ENCODE peak calls at places on chromosomes 11 and 22, in nine cellular contexts. B, J, C, T, E, H, S, X and U are unnamed samples.

GRCh38 chr11:12276356-12276755 is 101.0 kb upstream of the PARVA start:
- DNase-seq in H (no peak), S (no peak), E (no peak), T (no peak), J (no peak), B (no peak), X (peak; percentile 18), C (no peak), U (no peak)

GRCh38 chr11:624705-625635 is at the start of gene CDHR5:
- DNase-seq in X (peak; percentile 87), J (no peak), H (no peak), E (no peak), B (no peak), C (no peak), T (no peak), S (no peak), U (no peak)

GRCh38 chr11:64892411-64892831 is 14.0 kb upstream of the EHD1 start:
- DNase-seq in T (no peak), X (no peak), H (no peak), S (no peak), J (no peak), E (no peak), C (no peak), B (no peak), U (no peak)

GRCh38 chr11:5449432-5449831 is 309 bp downstream of the OR51I2 start:
- DNase-seq in C (no peak), B (no peak), X (no peak), S (no peak), H (no peak), J (no peak), E (no peak), T (no peak), U (no peak)

GRCh38 chr11:13073119-13073981 is 64.2 kb downstream of the RASSF10 start:
- DNase-seq in X (no peak), S (no peak), C (peak; percentile 88), E (no peak), B (no peak), J (no peak), T (no peak), H (peak; percentile 79), U (no peak)

GRCh38 chr11:27870985-27871485 is 170.8 kb upstream of the BDNF start:
- DNase-seq in B (no peak), T (no peak), J (no peak), S (no peak), E (no peak), X (no peak), C (no peak), H (no peak), U (no peak)

GRCh38 chr11:84993386-84993785 is 633.8 kb downstream of the DLG2 start:
- DNase-seq in B (no peak), T (no peak), E (no peak), S (peak; percentile 18), C (no peak), J (no peak), H (no peak), X (no peak), U (no peak)

GRCh38 chr11:12413141-12414055 is 36.0 kb downstream of the PARVA start:
- DNase-seq in S (no peak), E (no peak), J (no peak), C (no peak), B (no peak), X (no peak), H (peak; percentile 54), T (no peak), U (no peak)

GRCh38 chr22:43743131-43743530 is 69.0 kb downstream of the EFCAB6 start:
- DNase-seq in S (peak; percentile 32), B (no peak), T (no peak), H (no peak), E (no peak), C (no peak), J (peak; percentile 59), X (no peak), U (no peak)

GRCh38 chr22:23383491-23384450 is 196.3 kb downstream of the IGLL1 start:
- DNase-seq in B (no peak), S (no peak), C (no peak), H (no peak), X (no peak), E (no peak), T (no peak), J (peak; percentile 43), U (no peak)

GRCh38 chr11:71342951-71343827 is 90.8 kb upstream of the SHANK2 start:
- DNase-seq in S (peak; percentile 23), T (no peak), J (peak; percentile 59), E (no peak), X (peak; percentile 54), B (peak; percentile 23), C (peak; percentile 82), H (peak; percentile 15), U (peak; percentile 50)

GRCh38 chr11:38330578-38330977 is 1732.5 kb upstream of the RAG2 start:
- DNase-seq in B (no peak), S (no peak), J (no peak), C (no peak), T (no peak), E (no peak), H (no peak), X (no peak), U (no peak)

GRCh38 chr11:114618139-114618538 is 22.6 kb upstream of the NXPE4 start:
- DNase-seq in X (no peak), S (no peak), H (no peak), T (no peak), C (no peak), E (no peak), J (no peak), B (no peak), U (no peak)
- H3K9me3 ChIP-seq in X (no peaks in the 10 kb centered on the region), S (peaks cover 99% of the 10 kb centered on the region), H (no peaks in the 10 kb centered on the region), T (peaks cover 3% of the 10 kb centered on the region), C (no peaks in the 10 kb centered on the region), E (no peaks in the 10 kb centered on the region), J (peaks cover 13% of the 10 kb centered on the region), B (peaks cover 73% of the 10 kb centered on the region), U (no peaks in the 10 kb centered on the region)

GRCh38 chr11:68379216-68379615 is 66.8 kb downstream of the LRP5 start:
- DNase-seq in S (no peak), J (no peak), C (no peak), H (no peak), E (no peak), X (no peak), B (no peak), T (no peak), U (no peak)

GRCh38 chr11:68383976-68384501 is 71.6 kb downstream of the LRP5 start:
- DNase-seq in X (peak; percentile 84), S (peak; percentile 52), B (peak; percentile 67), H (peak; percentile 40), J (peak; percentile 53), C (peak; percentile 62), T (peak; percentile 32), E (peak; percentile 12), U (no peak)

GRCh38 chr11:68381716-68382115 is 69.3 kb downstream of the LRP5 start:
- DNase-seq in C (no peak), H (no peak), X (no peak), T (no peak), B (no peak), J (no peak), E (no peak), S (no peak), U (no peak)

GRCh38 chr11:68382358-68382998 is 70.1 kb downstream of the LRP5 start:
- DNase-seq in T (no peak), B (no peak), J (no peak), S (no peak), C (no peak), X (no peak), E (no peak), H (no peak), U (no peak)

DNA sequence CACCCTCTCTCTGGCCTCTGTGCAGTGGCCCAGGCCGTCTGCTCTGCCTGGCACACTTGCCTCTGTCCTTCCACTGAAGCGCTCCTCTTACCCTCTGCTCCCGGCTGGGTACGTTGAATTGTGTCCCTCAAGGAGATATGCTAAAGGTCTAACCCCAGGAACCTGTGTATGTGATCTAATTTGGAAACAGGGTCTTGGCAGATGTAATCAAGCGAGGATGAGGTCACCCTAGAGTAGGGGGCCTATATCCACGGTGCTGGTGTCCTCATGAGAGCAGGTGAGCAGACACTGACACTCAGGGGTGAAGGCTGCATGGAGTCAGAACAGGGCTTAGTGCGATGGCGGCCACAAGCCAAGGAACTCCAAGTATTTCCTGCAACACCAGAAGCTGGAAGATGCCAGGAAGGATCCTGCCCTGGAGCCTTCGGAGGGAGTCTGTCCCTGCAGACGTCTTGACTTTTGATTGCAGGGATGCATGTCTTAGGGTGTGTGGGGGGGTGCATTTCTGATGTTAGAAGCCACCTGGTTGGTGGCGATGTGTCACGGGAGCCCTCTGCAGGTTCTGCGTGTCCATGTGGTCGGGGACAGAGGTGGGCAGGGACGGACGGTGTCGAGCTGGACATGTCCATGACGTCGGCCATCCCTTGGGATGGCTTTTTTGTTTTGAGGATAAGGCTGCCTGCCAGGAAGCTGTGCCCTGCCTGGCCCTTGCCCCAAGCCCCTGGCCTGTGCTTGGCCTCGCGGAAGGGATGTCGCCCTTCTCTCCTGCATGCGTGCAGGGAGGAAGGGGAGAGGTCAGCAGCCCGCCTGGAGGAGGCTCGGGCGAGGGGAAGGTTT is 68.6 kb downstream of the LRP5 start:
- DNase-seq in B (no peak), J (no peak), E (no peak), H (peak; percentile 11), X (no peak), S (no peak), C (peak; percentile 35), T (peak; percentile 5), U (no peak)
- H3K4me1 ChIP-seq in B (no peaks in the 10 kb centered on the region), J (no peaks in the 10 kb centered on the region), E (no peaks in the 10 kb centered on the region), H (peaks cover 20% of the 10 kb centered on the region), X (peaks cover 15% of the 10 kb centered on the region), S (peaks cover 14% of the 10 kb centered on the region), C (peaks cover 39% of the 10 kb centered on the region), T (peaks cover 78% of the 10 kb centered on the region), U (no peaks in the 10 kb centered on the region)

DNA sequence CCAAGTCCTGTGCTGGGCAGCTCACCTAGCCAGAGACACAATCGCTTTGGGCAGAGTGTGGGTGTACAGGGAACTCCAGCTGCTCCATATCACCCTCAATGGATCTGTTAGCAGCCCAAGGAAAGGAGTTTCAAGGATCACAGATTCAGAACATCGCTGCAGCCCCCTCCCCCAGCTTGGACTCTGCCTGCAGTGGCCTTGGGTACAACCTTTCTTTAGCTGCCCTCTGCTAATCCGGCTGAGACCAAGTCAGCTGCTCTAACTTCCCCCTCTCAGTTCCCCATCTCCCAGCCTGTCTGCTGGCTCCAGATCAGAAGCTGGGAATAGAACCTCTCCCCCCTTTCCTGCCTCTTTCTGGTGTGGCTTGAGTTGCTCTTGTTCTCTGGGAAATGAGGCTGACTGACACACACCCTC is 1.3 kb downstream of the TMEM86A start:
- DNase-seq in E (no peak), X (no peak), S (no peak), J (no peak), T (no peak), C (no peak), B (no peak), H (no peak), U (no peak)
- H3K4me3 ChIP-seq in E (no peak overlapping the region), X (peak overlapping the region; percentile 80), S (no peak overlapping the region), J (no peak overlapping the region), T (no peak overlapping the region), C (no peak overlapping the region), B (no peak overlapping the region), H (no peak overlapping the region), U (no peak overlapping the region)

DNA sequence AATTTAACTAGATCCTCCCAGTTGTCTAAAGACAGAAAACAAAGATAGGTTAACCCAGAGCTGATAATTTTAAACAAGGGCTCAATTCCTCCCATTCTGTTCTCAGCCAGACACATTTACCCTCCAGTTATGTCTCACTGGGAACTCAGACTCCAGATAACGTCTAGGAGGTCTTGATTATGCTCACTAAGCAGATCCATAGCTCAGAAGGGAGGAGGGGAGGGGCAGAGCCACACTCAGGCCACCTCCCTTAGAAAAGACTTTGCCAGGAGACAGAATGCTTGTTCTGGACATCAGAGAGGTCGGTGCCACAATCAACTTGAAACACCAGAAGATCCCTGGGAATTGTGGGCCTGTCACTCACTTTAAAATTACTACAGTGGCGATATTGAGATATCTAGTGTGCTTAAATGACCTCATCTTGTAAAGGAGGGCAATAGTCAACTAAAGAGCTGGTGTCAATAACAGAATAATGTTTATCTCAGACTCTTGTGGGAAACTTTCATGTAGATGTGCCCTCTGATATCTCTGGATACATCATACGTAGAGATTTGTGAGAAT is 29.8 kb upstream of the SLC25A1 start:
- DNase-seq in C (no peak), J (no peak), E (no peak), X (no peak), B (no peak), S (no peak), T (no peak), H (no peak), U (no peak)
- H3K9me3 ChIP-seq in C (no peaks in the 10 kb centered on the region), J (no peaks in the 10 kb centered on the region), E (no peaks in the 10 kb centered on the region), X (no peaks in the 10 kb centered on the region), B (no peaks in the 10 kb centered on the region), S (no peaks in the 10 kb centered on the region), T (no peaks in the 10 kb centered on the region), H (no peaks in the 10 kb centered on the region), U (no peaks in the 10 kb centered on the region)